ENCODE peak calls at places on chromosomes 6 and 20, in seven cellular contexts. One of them, this sample, is unnamed.

GRCh38 chr20:53743607-53744260 is 150.1 kb upstream of the ZNF217 start:
- DNase-seq in sigmoid colon: no peak
- DNase-seq in body of pancreas: no peak
- DNase-seq in vagina: no peak
- DNase-seq in upper lobe of left lung: no peak
- DNase-seq in transverse colon: no peak
- DNase-seq in IMR-90: no peak
- DNase-seq in this sample: no peak

GRCh38 chr6:89467437-89467836 is 34.5 kb downstream of the ANKRD6 start:
- DNase-seq in IMR-90: no peak
- DNase-seq in sigmoid colon: no peak
- DNase-seq in upper lobe of left lung: no peak
- DNase-seq in body of pancreas: no peak
- DNase-seq in vagina: no peak
- DNase-seq in transverse colon: no peak
- DNase-seq in this sample: no peak

GRCh38 chr6:17017416-17017815 is 84.4 kb upstream of the STMND1 start:
- DNase-seq in IMR-90: no peak
- DNase-seq in sigmoid colon: no peak
- DNase-seq in body of pancreas: no peak
- DNase-seq in vagina: no peak
- DNase-seq in upper lobe of left lung: no peak
- DNase-seq in transverse colon: no peak
- DNase-seq in this sample: no peak

GRCh38 chr6:26501482-26501986 is 1.4 kb downstream of the BTN1A1 start:
- DNase-seq in sigmoid colon: peak
- DNase-seq in IMR-90: peak
- DNase-seq in vagina: no peak
- DNase-seq in body of pancreas: peak
- DNase-seq in upper lobe of left lung: peak
- DNase-seq in transverse colon: peak
- DNase-seq in this sample: no peak

GRCh38 chr6:26156850-26157149 is 69.6 kb downstream of the HFE start:
- DNase-seq in upper lobe of left lung: no peak
- DNase-seq in body of pancreas: no peak
- DNase-seq in sigmoid colon: peak
- DNase-seq in IMR-90: no peak
- DNase-seq in vagina: no peak
- DNase-seq in transverse colon: no peak
- DNase-seq in this sample: no peak

GRCh38 chr20:11214281-11214680 is 540.5 kb upstream of the JAG1 start:
- DNase-seq in vagina: no peak
- DNase-seq in sigmoid colon: no peak
- DNase-seq in upper lobe of left lung: no peak
- DNase-seq in transverse colon: no peak
- DNase-seq in IMR-90: no peak
- DNase-seq in body of pancreas: no peak
- DNase-seq in this sample: no peak

GRCh38 chr6:166466178-166467122 is 83.7 kb upstream of the MPC1 start:
- DNase-seq in body of pancreas: peak
- DNase-seq in transverse colon: no peak
- DNase-seq in vagina: no peak
- DNase-seq in sigmoid colon: no peak
- DNase-seq in IMR-90: peak
- DNase-seq in upper lobe of left lung: peak
- DNase-seq in this sample: no peak

GRCh38 chr6:15293674-15294073 is 47.8 kb downstream of the JARID2 start:
- DNase-seq in upper lobe of left lung: no peak
- DNase-seq in body of pancreas: no peak
- DNase-seq in transverse colon: no peak
- DNase-seq in IMR-90: no peak
- DNase-seq in vagina: no peak
- DNase-seq in sigmoid colon: no peak
- DNase-seq in this sample: no peak

GRCh38 chr6:46042355-46042999 is 26.8 kb upstream of the CLIC5 start:
- DNase-seq in upper lobe of left lung: no peak
- DNase-seq in vagina: no peak
- DNase-seq in IMR-90: peak
- DNase-seq in transverse colon: peak
- DNase-seq in body of pancreas: peak
- DNase-seq in sigmoid colon: no peak
- DNase-seq in this sample: peak

GRCh38 chr20:2859330-2860121 is 13.8 kb upstream of the PTPRA start:
- DNase-seq in IMR-90: no peak
- DNase-seq in sigmoid colon: no peak
- DNase-seq in vagina: no peak
- DNase-seq in upper lobe of left lung: no peak
- DNase-seq in transverse colon: no peak
- DNase-seq in body of pancreas: no peak
- DNase-seq in this sample: no peak

GRCh38 chr6:27873101-27874030 is 38.8 kb downstream of the OR2B2 start:
- DNase-seq in body of pancreas: peak
- DNase-seq in upper lobe of left lung: peak
- DNase-seq in IMR-90: peak
- DNase-seq in sigmoid colon: no peak
- DNase-seq in transverse colon: peak
- DNase-seq in vagina: no peak
- DNase-seq in this sample: no peak

GRCh38 chr6:14499804-14500203 is 382.2 kb downstream of the CD83 start:
- DNase-seq in vagina: no peak
- DNase-seq in transverse colon: no peak
- DNase-seq in upper lobe of left lung: no peak
- DNase-seq in sigmoid colon: no peak
- DNase-seq in IMR-90: peak
- DNase-seq in body of pancreas: no peak
- DNase-seq in this sample: no peak

GRCh38 chr20:3222635-3223600 is 13.6 kb downstream of the ITPA start:
- DNase-seq in vagina: no peak
- DNase-seq in IMR-90: no peak
- DNase-seq in transverse colon: no peak
- DNase-seq in sigmoid colon: no peak
- DNase-seq in upper lobe of left lung: no peak
- DNase-seq in body of pancreas: peak
- DNase-seq in this sample: peak

GRCh38 chr20:63089051-63089907 is 82.5 kb upstream of the BHLHE23 start:
- DNase-seq in vagina: no peak
- DNase-seq in IMR-90: no peak
- DNase-seq in upper lobe of left lung: peak
- DNase-seq in sigmoid colon: peak
- DNase-seq in transverse colon: peak
- DNase-seq in body of pancreas: no peak
- DNase-seq in this sample: peak

GRCh38 chr6:127857051-127857637 is 43.7 kb downstream of the THEMIS start:
- DNase-seq in body of pancreas: no peak
- DNase-seq in vagina: no peak
- DNase-seq in transverse colon: no peak
- DNase-seq in upper lobe of left lung: no peak
- DNase-seq in IMR-90: no peak
- DNase-seq in sigmoid colon: no peak
- DNase-seq in this sample: no peak

GRCh38 chr6:13253272-13253671 is 75.1 kb downstream of the TBC1D7 start:
- DNase-seq in sigmoid colon: no peak
- DNase-seq in transverse colon: no peak
- DNase-seq in vagina: no peak
- DNase-seq in IMR-90: no peak
- DNase-seq in body of pancreas: no peak
- DNase-seq in upper lobe of left lung: no peak
- DNase-seq in this sample: no peak

GRCh38 chr6:16623733-16624132 is 137.5 kb downstream of the ATXN1 start:
- DNase-seq in transverse colon: no peak
- DNase-seq in upper lobe of left lung: no peak
- DNase-seq in vagina: no peak
- DNase-seq in IMR-90: no peak
- DNase-seq in sigmoid colon: no peak
- DNase-seq in body of pancreas: no peak
- DNase-seq in this sample: no peak

GRCh38 chr6:143027058-143027457 is 33.6 kb upstream of the AIG1 start:
- DNase-seq in body of pancreas: peak
- DNase-seq in upper lobe of left lung: peak
- DNase-seq in IMR-90: peak
- DNase-seq in sigmoid colon: no peak
- DNase-seq in vagina: no peak
- DNase-seq in transverse colon: peak
- DNase-seq in this sample: peak

GRCh38 chr6:167056370-167056769 is 57.2 kb downstream of the CEP43 start:
- DNase-seq in sigmoid colon: no peak
- DNase-seq in transverse colon: no peak
- DNase-seq in body of pancreas: no peak
- DNase-seq in upper lobe of left lung: no peak
- DNase-seq in IMR-90: no peak
- DNase-seq in vagina: no peak
- DNase-seq in this sample: no peak

GRCh38 chr20:58251979-58252591 is 23.6 kb upstream of the ANKRD60 start:
- DNase-seq in vagina: no peak
- DNase-seq in IMR-90: peak
- DNase-seq in body of pancreas: no peak
- DNase-seq in transverse colon: no peak
- DNase-seq in upper lobe of left lung: no peak
- DNase-seq in sigmoid colon: no peak
- DNase-seq in this sample: no peak

DNA sequence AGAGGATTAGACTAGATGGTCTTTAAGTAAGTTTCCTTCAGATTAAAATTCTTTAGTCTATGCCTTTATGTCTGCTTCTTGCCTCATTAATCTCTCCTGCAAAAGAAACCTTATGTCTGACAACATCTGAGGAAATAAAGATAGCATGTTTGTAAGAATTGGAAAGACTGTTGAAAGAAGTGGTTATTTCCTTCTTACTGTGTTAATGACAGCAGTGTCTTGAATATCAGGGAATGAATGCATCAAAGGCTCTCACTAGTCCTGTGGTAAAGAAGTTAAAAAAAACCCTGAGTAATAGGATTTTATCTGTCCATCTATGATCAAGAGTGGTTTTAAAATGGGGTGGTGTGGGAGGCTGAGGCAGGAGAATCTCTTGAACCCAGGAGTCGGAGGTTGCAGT is 302.0 kb downstream of the PRL start:
- DNase-seq in IMR-90: no peak
- DNase-seq in upper lobe of left lung: no peak
- DNase-seq in transverse colon: no peak
- DNase-seq in vagina: no peak
- DNase-seq in sigmoid colon: no peak
- DNase-seq in body of pancreas: no peak
- DNase-seq in this sample: no peak
- H3K27ac ChIP-seq in IMR-90: no peak
- H3K27ac ChIP-seq in upper lobe of left lung: no peak
- H3K27ac ChIP-seq in transverse colon: no peak
- H3K27ac ChIP-seq in vagina: no peak
- H3K27ac ChIP-seq in sigmoid colon: no peak
- H3K27ac ChIP-seq in body of pancreas: no peak
- H3K27ac ChIP-seq in this sample: no peak

GRCh38 chr20:18507218-18508191 is at the start of gene SEC23B:
- DNase-seq in upper lobe of left lung: peak
- DNase-seq in IMR-90: peak
- DNase-seq in vagina: peak
- DNase-seq in sigmoid colon: peak
- DNase-seq in transverse colon: peak
- DNase-seq in body of pancreas: peak
- DNase-seq in this sample: peak

GRCh38 chr20:18511566-18511965 is 3.8 kb downstream of the SEC23B start:
- DNase-seq in sigmoid colon: no peak
- DNase-seq in vagina: no peak
- DNase-seq in body of pancreas: no peak
- DNase-seq in transverse colon: no peak
- DNase-seq in upper lobe of left lung: no peak
- DNase-seq in IMR-90: no peak
- DNase-seq in this sample: no peak

GRCh38 chr20:18514127-18514526 is 6.4 kb downstream of the SEC23B start:
- DNase-seq in IMR-90: no peak
- DNase-seq in transverse colon: no peak
- DNase-seq in vagina: no peak
- DNase-seq in sigmoid colon: no peak
- DNase-seq in body of pancreas: no peak
- DNase-seq in upper lobe of left lung: no peak
- DNase-seq in this sample: no peak

DNA sequence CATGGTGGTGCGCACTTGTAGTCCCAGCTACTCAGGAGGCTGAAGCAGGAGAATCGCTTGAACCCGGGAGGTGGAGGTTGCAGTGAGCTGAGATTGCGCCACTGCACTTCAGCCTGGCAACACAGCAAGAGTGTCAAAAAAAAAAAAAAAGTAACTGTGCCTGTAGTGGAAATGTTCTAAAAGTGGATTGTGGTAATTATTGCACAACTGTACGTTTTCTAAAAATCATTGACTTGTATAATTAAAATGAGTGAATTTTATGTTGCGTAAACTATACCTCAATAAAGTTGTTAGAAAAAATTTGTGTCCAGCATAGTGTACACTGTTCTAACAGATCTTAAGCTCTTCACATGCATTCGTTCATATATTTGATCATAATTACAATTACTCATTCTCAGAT is 5.5 kb downstream of the SEC23B start:
- DNase-seq in vagina: no peak
- DNase-seq in body of pancreas: no peak
- DNase-seq in IMR-90: no peak
- DNase-seq in transverse colon: no peak
- DNase-seq in sigmoid colon: no peak
- DNase-seq in upper lobe of left lung: peak
- DNase-seq in this sample: no peak
- TF ChIP-seq POLR2A in vagina: no peak
- TF ChIP-seq POLR2A in body of pancreas: no peak
- TF ChIP-seq POLR2A in IMR-90: no peak
- TF ChIP-seq POLR2A in transverse colon: no peak
- TF ChIP-seq POLR2A in sigmoid colon: no peak
- TF ChIP-seq POLR2A in upper lobe of left lung: no peak
- TF ChIP-seq POLR2A in this sample: no peak

GRCh38 chr20:50223321-50223995 is 32.8 kb downstream of the CEBPB start:
- DNase-seq in sigmoid colon: no peak
- DNase-seq in IMR-90: no peak
- DNase-seq in transverse colon: no peak
- DNase-seq in upper lobe of left lung: no peak
- DNase-seq in vagina: no peak
- DNase-seq in body of pancreas: no peak
- DNase-seq in this sample: no peak
- H3K27ac ChIP-seq in sigmoid colon: peak
- H3K27ac ChIP-seq in IMR-90: peak
- H3K27ac ChIP-seq in transverse colon: peak
- H3K27ac ChIP-seq in upper lobe of left lung: peak
- H3K27ac ChIP-seq in vagina: peak
- H3K27ac ChIP-seq in body of pancreas: peak
- H3K27ac ChIP-seq in this sample: no peak

GRCh38 chr6:156652231-156652750 is 124.9 kb upstream of the ARID1B start:
- DNase-seq in upper lobe of left lung: no peak
- DNase-seq in vagina: no peak
- DNase-seq in body of pancreas: no peak
- DNase-seq in IMR-90: no peak
- DNase-seq in transverse colon: no peak
- DNase-seq in sigmoid colon: no peak
- DNase-seq in this sample: no peak
- TF ChIP-seq POLR2A in upper lobe of left lung: no peak
- TF ChIP-seq POLR2A in vagina: no peak
- TF ChIP-seq POLR2A in body of pancreas: no peak
- TF ChIP-seq POLR2A in IMR-90: no peak
- TF ChIP-seq POLR2A in transverse colon: no peak
- TF ChIP-seq POLR2A in sigmoid colon: no peak
- TF ChIP-seq POLR2A in this sample: no peak